ENCODE peak calls at places on chromosomes 6 and 20, in seven cellular contexts. L, N, Q, K, F, P and G are unnamed samples.

GRCh38 chr6:108562503-108562993 is 1.8 kb downstream of the FOXO3 start:
- DNase-seq in P (peak; percentile 42), Q (peak; percentile 83), K (no peak), L (no peak), F (peak; percentile 84), N (peak; percentile 75), G (peak; percentile 87)

GRCh38 chr6:26349964-26350857 is 14.8 kb upstream of the BTN3A2 start:
- DNase-seq in P (no peak), K (no peak), Q (no peak), N (no peak), L (no peak), F (no peak), G (no peak)

GRCh38 chr20:53089866-53090265 is 117.7 kb downstream of the TSHZ2 start:
- DNase-seq in F (no peak), N (no peak), P (no peak), Q (no peak), L (no peak), K (no peak), G (no peak)

GRCh38 chr6:111803804-111804203 is 69.4 kb downstream of the FYN start:
- DNase-seq in Q (no peak), L (no peak), N (peak; percentile 94), F (no peak), P (no peak), K (no peak), G (no peak)

GRCh38 chr20:45341939-45342862 is 6.0 kb downstream of the SDC4 start:
- DNase-seq in K (no peak), N (no peak), Q (peak; percentile 86), P (peak; percentile 45), F (no peak), L (no peak), G (peak; percentile 94)

GRCh38 chr20:33567949-33568348 is 78.1 kb downstream of the CBFA2T2 start:
- DNase-seq in P (no peak), L (no peak), K (no peak), N (no peak), F (no peak), Q (no peak), G (no peak)

GRCh38 chr20:64223526-64224067 is 32.0 kb upstream of the PCMTD2 start:
- DNase-seq in K (no peak), P (no peak), Q (no peak), L (peak; percentile 49), N (peak; percentile 31), F (no peak), G (no peak)

GRCh38 chr6:37657117-37657886 is 40.4 kb downstream of the MDGA1 start:
- DNase-seq in L (no peak), K (no peak), N (peak; percentile 52), P (no peak), Q (no peak), F (no peak), G (no peak)

GRCh38 chr6:84410377-84410776 is 182.9 kb upstream of the CEP162 start:
- DNase-seq in K (no peak), P (no peak), N (no peak), Q (no peak), F (no peak), L (no peak), G (no peak)

GRCh38 chr6:99802396-99803031 is 191.5 kb downstream of the MCHR2 start:
- DNase-seq in Q (no peak), L (no peak), K (no peak), F (no peak), N (no peak), P (no peak), G (no peak)
- TF ChIP-seq CTCF in Q (no peak), L (peak; percentile 33), K (no peak), F (no peak), N (no peak), P (no peak), G (no peak)

GRCh38 chr6:42556462-42556861 is 7.4 kb upstream of the UBR2 start:
- DNase-seq in Q (no peak), N (no peak), P (no peak), K (no peak), F (no peak), L (no peak), G (no peak)
- H3K27ac ChIP-seq in Q (no peak overlapping the region), N (no peak overlapping the region), P (no peak overlapping the region), K (no peak overlapping the region), F (no peak overlapping the region), L (no peak overlapping the region), G (no peak overlapping the region)

GRCh38 chr6:43999628-44000027 is 127.6 kb downstream of the MRPL14 start:
- DNase-seq in F (no peak), K (no peak), L (no peak), P (no peak), Q (no peak), N (no peak), G (no peak)

GRCh38 chr6:44002591-44003344 is 124.5 kb downstream of the MRPL14 start:
- DNase-seq in L (peak; percentile 15), F (peak; percentile 65), P (peak; percentile 71), K (no peak), Q (no peak), N (peak; percentile 53), G (no peak)

GRCh38 chr6:44001318-44001868 is 125.9 kb downstream of the MRPL14 start:
- DNase-seq in Q (no peak), F (no peak), L (peak; percentile 54), K (no peak), N (peak; percentile 40), P (no peak), G (no peak)

GRCh38 chr6:44002071-44002590 is 125.1 kb downstream of the MRPL14 start:
- DNase-seq in P (no peak), K (no peak), Q (no peak), N (no peak), L (no peak), F (no peak), G (no peak)

GRCh38 chr6:44000164-44000842 is 126.9 kb downstream of the MRPL14 start:
- DNase-seq in K (no peak), P (no peak), Q (no peak), F (no peak), N (peak; percentile 51), L (peak; percentile 19), G (no peak)
- H3K4me3 ChIP-seq in K (no peak overlapping the region), P (no peak overlapping the region), Q (no peak overlapping the region), F (no peak overlapping the region), N (no peak overlapping the region), L (no peak overlapping the region), G (no peak overlapping the region)

GRCh38 chr6:6707143-6707542 is 118.6 kb downstream of the LY86 start:
- DNase-seq in P (no peak), N (no peak), L (no peak), K (no peak), Q (no peak), F (no peak), G (no peak)
- TF ChIP-seq CTCF in P (no peak), N (no peak), L (no peak), K (no peak), Q (no peak), F (no peak), G (no peak)

DNA sequence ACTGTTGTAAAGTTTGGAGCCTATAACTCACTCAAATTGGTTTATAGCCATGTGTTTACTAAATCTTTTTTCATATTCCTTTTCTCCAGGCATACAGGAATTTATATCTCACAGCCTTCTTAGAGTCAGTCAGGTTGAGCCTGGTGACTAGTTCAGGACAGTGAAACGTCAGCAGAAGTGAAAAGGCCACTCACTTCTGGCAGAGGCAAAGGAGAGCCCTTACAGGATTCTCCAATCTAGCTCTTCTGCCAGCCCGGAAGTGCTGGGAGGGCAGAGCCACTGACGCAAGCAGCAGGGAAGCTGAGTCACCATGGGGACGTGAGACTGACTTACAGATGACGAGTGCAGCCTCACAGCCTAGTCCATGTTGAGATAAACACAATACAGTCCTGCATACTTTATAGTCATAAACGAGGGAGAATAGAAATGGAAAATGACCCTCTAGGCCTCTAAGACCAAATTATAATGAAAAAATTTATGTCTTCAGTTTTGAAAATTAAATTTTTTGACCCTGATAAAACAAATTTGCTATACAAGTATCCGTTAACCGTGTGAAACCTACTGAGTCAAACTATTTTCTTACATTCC is 1.3 kb downstream of the PXT1 start:
- DNase-seq in K (peak; percentile 37), Q (peak; percentile 94), L (peak; percentile 90), N (peak; percentile 100), F (peak; percentile 77), P (peak; percentile 91), G (peak; percentile 99)
- H3K27ac ChIP-seq in K (peak overlapping the region; percentile 99), Q (peak overlapping the region; percentile 99), L (peak overlapping the region; percentile 85), N (peak overlapping the region; percentile 97), F (peak overlapping the region; percentile 82), P (peak overlapping the region; percentile 95), G (peak overlapping the region; percentile 96)

DNA sequence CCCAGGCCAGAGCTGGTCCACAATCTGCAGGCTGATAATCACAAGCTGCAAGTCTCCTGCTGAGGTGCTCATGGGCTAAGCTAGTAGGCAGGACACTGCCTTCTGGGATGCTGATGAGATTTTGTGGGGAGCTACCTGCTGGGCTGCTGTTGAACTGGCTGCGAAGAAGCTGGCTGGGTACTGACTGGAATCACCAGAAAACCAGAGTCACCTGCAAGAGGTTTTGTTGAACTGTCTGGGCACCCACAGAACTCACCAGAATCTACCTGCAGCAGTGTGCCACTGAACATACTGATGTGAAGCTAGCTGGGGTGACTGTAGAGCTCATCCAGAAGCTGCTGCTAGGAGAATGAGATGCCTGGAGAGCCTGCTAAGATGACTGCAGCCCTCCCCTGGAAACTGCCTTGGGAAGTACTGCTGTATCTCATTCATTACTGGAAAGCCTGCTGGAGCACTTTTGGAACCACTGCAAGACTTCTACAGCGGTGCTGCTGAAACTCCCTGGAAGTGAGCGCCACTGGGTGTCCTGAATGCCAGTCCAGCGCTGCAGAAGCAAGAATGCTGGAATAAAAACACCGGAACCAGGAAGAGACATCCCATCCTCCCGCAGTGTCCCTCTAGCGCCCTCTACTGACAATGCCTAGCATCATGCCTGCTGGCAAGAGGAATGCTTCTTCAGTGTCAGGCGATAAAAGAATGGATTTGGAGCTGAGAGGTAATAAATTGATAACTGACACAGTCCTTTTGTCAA is 64.9 kb upstream of the ARHGAP18 start:
- DNase-seq in K (no peak), Q (no peak), F (peak; percentile 42), N (peak; percentile 85), P (peak; percentile 79), L (peak; percentile 57), G (no peak)
- H3K4me3 ChIP-seq in K (no peak overlapping the region), Q (no peak overlapping the region), F (peak overlapping the region; percentile 39), N (no peak overlapping the region), P (peak overlapping the region; percentile 35), L (no peak overlapping the region), G (peak overlapping the region; percentile 54)

GRCh38 chr6:15248451-15249370 is 2.8 kb downstream of the JARID2 start:
- DNase-seq in L (peak; percentile 94), P (peak; percentile 98), F (peak; percentile 96), N (peak; percentile 97), Q (peak; percentile 97), K (peak; percentile 75), G (peak; percentile 96)
- TF ChIP-seq CTCF in L (no peak), P (peak; percentile 46), F (no peak), N (peak; percentile 44), Q (no peak), K (peak; percentile 18), G (no peak)

DNA sequence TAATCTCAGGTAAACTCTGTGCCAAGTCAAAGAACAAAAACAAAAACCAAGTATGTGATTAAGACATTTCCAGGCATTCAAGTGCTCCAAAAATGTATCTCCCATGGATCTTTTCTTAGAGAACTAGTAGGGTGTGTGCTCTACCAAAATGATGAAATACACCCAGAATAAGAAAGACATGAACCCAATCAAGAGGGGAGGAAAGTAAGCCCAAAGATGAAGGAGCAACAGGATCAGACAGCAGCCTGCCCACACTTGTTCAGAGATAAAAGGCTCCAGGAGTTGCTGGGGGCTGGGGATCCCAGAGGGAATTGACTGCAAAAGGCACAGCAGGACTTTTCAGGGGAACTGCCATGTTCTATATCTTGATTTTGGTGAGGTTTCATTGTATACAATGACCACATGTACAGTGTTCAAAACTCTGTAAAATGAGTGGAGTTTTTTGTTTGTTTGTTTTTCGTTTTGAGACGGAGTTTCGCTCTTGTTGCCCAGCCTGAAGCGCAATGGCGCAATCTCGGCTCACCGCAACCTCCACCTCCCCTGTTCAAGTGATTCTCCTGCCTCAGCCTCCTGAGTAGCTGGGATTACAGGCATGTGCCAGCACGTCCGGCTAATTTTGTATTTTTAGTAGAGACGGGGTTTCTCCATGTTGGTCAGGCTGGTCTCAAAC is 24.4 kb downstream of the GCM1 start:
- DNase-seq in F (no peak), Q (no peak), N (no peak), P (no peak), K (no peak), L (no peak), G (no peak)
- H3K27ac ChIP-seq in F (no peak overlapping the region), Q (no peak overlapping the region), N (no peak overlapping the region), P (no peak overlapping the region), K (no peak overlapping the region), L (no peak overlapping the region), G (no peak overlapping the region)